ENCODE peak calls at places on chromosomes 5 and 9, in seven cellular contexts. H, G, P, V, E, X and R are unnamed samples.

GRCh38 chr5:126912607-126913006 is 117.8 kb downstream of the MARCHF3 start:
- DNase-seq in H (peak), G (no peak), P (no peak), V (peak), E (no peak), X (no peak), R (no peak)

GRCh38 chr9:70020217-70020616 is 23.4 kb upstream of the MAMDC2 start:
- DNase-seq in H (no peak), G (no peak), P (no peak), V (no peak), E (no peak), X (no peak), R (no peak)

GRCh38 chr9:86977205-86977835 is 30.0 kb upstream of the GAS1 start:
- DNase-seq in H (no peak), G (no peak), P (no peak), V (peak), E (no peak), X (no peak), R (no peak)

GRCh38 chr5:178381921-178382688 is 149.5 kb upstream of the PHYKPL start:
- DNase-seq in H (no peak), G (no peak), P (no peak), V (no peak), E (no peak), X (no peak), R (no peak)

GRCh38 chr5:137141779-137142178 is 357.3 kb downstream of the SPOCK1 start:
- DNase-seq in H (no peak), G (no peak), P (no peak), V (peak), E (no peak), X (no peak), R (no peak)

GRCh38 chr5:94499806-94500205 is 118.6 kb downstream of the KIAA0825 start:
- DNase-seq in H (no peak), G (no peak), P (no peak), V (no peak), E (no peak), X (no peak), R (no peak)

GRCh38 chr5:93532370-93532769 is 48.6 kb downstream of the NR2F1-AS1 start:
- DNase-seq in H (peak), G (peak), P (no peak), V (peak), E (peak), X (peak), R (no peak)

GRCh38 chr9:101307524-101308213 is 77.1 kb downstream of the BAAT start:
- DNase-seq in H (no peak), G (no peak), P (no peak), V (no peak), E (no peak), X (no peak), R (no peak)

GRCh38 chr9:130088056-130088455 is 34.4 kb downstream of the GPR107 start:
- DNase-seq in H (no peak), G (no peak), P (no peak), V (no peak), E (no peak), X (no peak), R (no peak)

GRCh38 chr5:122252319-122252718 is 59.7 kb upstream of the SNCAIP start:
- DNase-seq in H (no peak), G (peak), P (no peak), V (no peak), E (no peak), X (no peak), R (no peak)

GRCh38 chr5:140631831-140632365 is 1.1 kb downstream of the CD14 start:
- DNase-seq in H (no peak), G (peak), P (peak), V (no peak), E (no peak), X (no peak), R (no peak)

GRCh38 chr9:132773093-132773492 is 102.8 kb downstream of the GTF3C4 start:
- DNase-seq in H (no peak), G (no peak), P (no peak), V (no peak), E (no peak), X (no peak), R (peak)

GRCh38 chr5:8840237-8840636 is 705.6 kb downstream of the SEMA5A start:
- DNase-seq in H (no peak), G (no peak), P (no peak), V (no peak), E (no peak), X (no peak), R (no peak)

GRCh38 chr9:31776471-31776870 is 608.0 kb upstream of the ACO1 start:
- DNase-seq in H (peak), G (no peak), P (no peak), V (peak), E (peak), X (no peak), R (no peak)

GRCh38 chr5:145965804-145966203 is 29.4 kb downstream of the SH3RF2 start:
- DNase-seq in H (no peak), G (no peak), P (no peak), V (no peak), E (no peak), X (no peak), R (no peak)

DNA sequence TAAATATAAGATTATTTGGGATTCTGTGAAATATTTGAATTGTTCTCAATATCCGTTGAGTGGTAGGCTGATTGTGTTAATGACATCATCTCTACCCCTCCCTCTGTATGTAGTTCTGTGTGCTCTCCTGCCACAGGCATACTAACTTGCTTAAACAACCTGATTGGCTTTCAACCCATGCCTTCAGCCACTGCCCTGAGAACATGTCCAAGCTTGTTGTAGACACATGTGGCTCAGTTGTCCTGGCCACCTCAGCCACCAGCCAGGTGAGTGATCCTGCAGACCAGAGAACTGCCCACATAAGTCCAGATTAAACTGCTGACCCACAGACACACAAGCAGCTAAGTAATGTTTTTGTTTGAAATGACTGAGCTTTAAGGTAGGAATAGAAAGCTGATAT is 31.1 kb downstream of the ANKS6 start:
- DNase-seq in H (no peak), G (no peak), P (no peak), V (peak), E (no peak), X (no peak), R (no peak)
- TF ChIP-seq CTCF in H (no peak), G (no peak), P (no peak), V (no peak), E (no peak), X (no peak), R (no peak)

DNA sequence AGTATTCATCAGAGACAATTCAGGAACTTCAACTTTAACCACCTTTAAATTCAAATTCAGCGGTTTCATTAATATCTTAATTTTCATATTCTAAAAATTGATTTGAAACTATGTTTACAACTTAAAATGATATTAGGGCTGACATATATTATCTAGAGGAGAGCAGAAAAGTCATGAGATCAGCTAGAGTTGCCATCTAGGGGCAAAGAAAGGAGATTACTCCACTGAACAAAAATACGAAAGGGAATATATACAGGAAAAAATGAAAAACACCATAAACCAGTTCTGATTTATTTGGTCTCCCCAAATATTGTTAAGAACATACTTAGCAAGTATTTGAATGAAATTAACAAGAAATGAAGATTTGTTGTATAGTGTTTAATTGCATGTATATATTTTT is 946.3 kb downstream of the DTWD2 start:
- DNase-seq in H (no peak), G (no peak), P (no peak), V (peak), E (no peak), X (no peak), R (no peak)
- TF ChIP-seq CTCF in H (no peak), G (no peak), P (no peak), V (peak), E (no peak), X (no peak), R (no peak)

GRCh38 chr9:14349141-14349817 is 35.3 kb upstream of the NFIB start:
- DNase-seq in H (peak), G (no peak), P (no peak), V (peak), E (no peak), X (no peak), R (no peak)

GRCh38 chr9:14349818-14350333 is 35.9 kb upstream of the NFIB start:
- DNase-seq in H (peak), G (no peak), P (no peak), V (no peak), E (no peak), X (no peak), R (no peak)

GRCh38 chr9:14352549-14352948 is 38.6 kb upstream of the NFIB start:
- DNase-seq in H (no peak), G (no peak), P (no peak), V (no peak), E (no peak), X (no peak), R (no peak)

GRCh38 chr9:14350766-14351165 is 36.8 kb upstream of the NFIB start:
- DNase-seq in H (no peak), G (no peak), P (no peak), V (no peak), E (no peak), X (no peak), R (no peak)

DNA sequence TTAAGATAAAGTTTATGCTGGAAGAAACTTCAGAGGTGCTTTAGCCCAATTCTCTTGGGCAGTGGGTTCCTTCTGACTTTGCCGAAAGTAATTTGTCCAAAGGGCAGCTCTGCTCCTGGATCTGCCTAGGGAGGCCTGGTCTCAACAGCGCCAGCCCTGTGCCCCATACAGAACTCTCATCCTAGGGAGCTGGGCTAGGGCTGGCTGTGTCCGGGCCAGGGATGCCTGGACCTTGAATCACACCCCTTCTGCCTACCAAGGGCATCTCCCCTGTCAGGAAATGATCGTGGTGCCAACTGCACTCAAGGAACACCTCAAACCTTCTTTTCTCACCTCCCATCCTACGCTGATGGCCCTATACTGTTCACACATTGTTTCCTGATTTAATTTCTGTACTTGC is 37.3 kb upstream of the NFIB start:
- DNase-seq in H (no peak), G (no peak), P (no peak), V (no peak), E (no peak), X (peak), R (no peak)
- TF ChIP-seq CTCF in H (no peak), G (no peak), P (no peak), V (no peak), E (no peak), X (no peak), R (no peak)

GRCh38 chr5:181212934-181213333 is 7.9 kb upstream of the TRIM7 start:
- DNase-seq in H (no peak), G (no peak), P (no peak), V (no peak), E (no peak), X (no peak), R (no peak)

GRCh38 chr5:181207214-181207959 is 2.4 kb upstream of the TRIM7 start:
- DNase-seq in H (peak), G (peak), P (peak), V (peak), E (peak), X (peak), R (no peak)

GRCh38 chr5:181207960-181208253 is 2.9 kb upstream of the TRIM7 start:
- DNase-seq in H (no peak), G (no peak), P (no peak), V (no peak), E (no peak), X (no peak), R (no peak)

GRCh38 chr5:181212080-181212479 is 7.1 kb upstream of the TRIM7 start:
- DNase-seq in H (no peak), G (no peak), P (no peak), V (no peak), E (no peak), X (no peak), R (no peak)

DNA sequence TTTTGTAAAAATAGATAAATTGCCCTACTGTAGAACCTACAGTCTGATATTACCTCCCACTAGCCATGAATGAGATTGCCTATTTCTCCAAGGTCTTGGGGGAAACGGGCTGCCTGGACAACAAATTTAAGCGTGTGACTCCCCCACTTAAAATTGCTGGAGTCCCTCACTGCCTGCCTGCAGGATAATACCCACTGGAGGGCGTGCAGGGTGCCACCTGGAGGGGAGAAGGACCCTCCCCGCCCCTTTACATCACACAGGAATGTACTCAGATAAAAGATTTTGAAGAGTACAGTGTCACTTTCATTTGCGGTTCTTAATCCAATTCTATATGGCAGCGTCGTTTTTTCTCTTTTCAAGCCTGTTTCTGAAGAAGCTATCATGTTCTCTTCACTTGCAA is 6.2 kb upstream of the TRIM7 start:
- DNase-seq in H (no peak), G (no peak), P (no peak), V (no peak), E (no peak), X (no peak), R (no peak)
- TF ChIP-seq CTCF in H (no peak), G (no peak), P (no peak), V (no peak), E (no peak), X (no peak), R (no peak)

GRCh38 chr5:32465076-32465475 is 20.5 kb upstream of the ZFR start:
- DNase-seq in H (no peak), G (no peak), P (no peak), V (no peak), E (no peak), X (no peak), R (no peak)
- TF ChIP-seq CTCF in H (no peak), G (no peak), P (no peak), V (no peak), E (no peak), X (no peak), R (no peak)

GRCh38 chr5:14011089-14012004 is 66.9 kb upstream of the DNAH5 start:
- DNase-seq in H (peak), G (peak), P (peak), V (peak), E (peak), X (peak), R (peak)
- TF ChIP-seq CTCF in H (no peak), G (no peak), P (no peak), V (no peak), E (no peak), X (peak), R (no peak)

DNA sequence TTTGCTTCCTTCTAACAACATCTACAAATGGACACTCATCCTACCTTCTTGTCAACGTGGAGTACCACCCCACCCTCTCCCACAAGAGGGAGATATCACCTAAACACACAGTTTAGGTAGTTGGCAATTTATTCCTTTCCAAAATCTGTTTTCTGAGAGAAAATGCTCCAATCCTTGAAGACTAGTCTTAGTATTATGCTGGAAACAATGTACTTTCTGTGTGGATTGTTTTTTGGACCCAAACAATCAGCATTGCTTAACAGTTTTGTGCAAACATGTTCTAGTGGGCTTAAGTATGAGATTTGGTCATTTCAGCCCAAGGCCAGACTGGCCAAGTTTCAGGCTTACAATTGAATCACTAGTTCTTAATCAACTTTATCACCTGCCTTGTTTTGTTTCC is 359.1 kb downstream of the ARHGEF28 start:
- DNase-seq in H (peak), G (no peak), P (peak), V (peak), E (no peak), X (no peak), R (no peak)
- TF ChIP-seq CTCF in H (peak), G (no peak), P (peak), V (peak), E (no peak), X (no peak), R (peak)

GRCh38 chr9:122126340-122127333 is 32.9 kb downstream of the NDUFA8 start:
- DNase-seq in H (peak), G (no peak), P (no peak), V (peak), E (no peak), X (no peak), R (no peak)
- TF ChIP-seq CTCF in H (no peak), G (no peak), P (no peak), V (no peak), E (no peak), X (no peak), R (no peak)

GRCh38 chr5:171945476-171945875 is 61.0 kb downstream of the FBXW11 start:
- DNase-seq in H (no peak), G (no peak), P (no peak), V (no peak), E (no peak), X (no peak), R (no peak)

GRCh38 chr5:171945066-171945465 is 61.4 kb downstream of the FBXW11 start:
- DNase-seq in H (no peak), G (no peak), P (no peak), V (peak), E (no peak), X (no peak), R (no peak)

GRCh38 chr5:171951218-171951617 is 55.2 kb downstream of the FBXW11 start:
- DNase-seq in H (no peak), G (no peak), P (no peak), V (no peak), E (no peak), X (no peak), R (no peak)

DNA sequence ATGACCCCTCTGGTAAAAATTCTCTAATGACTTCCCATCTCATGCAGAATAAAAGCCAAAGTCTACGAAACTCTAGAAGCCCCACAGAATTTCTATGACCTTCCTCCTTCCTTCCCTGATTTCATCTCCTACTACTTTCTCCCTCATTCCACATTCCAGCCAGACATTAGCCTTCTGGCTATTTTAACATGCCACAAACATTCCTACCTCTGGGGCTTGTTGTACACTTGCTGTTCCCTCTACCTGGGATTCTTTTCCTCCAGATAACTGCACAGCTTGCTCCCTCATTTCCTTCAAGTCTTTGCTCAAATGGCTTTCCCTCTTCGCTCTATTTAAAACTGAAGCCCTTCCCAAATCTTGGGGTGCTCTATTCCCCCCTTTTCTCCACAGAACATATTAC is 60.1 kb downstream of the FBXW11 start:
- DNase-seq in H (no peak), G (no peak), P (no peak), V (no peak), E (no peak), X (no peak), R (no peak)
- TF ChIP-seq CTCF in H (no peak), G (no peak), P (no peak), V (no peak), E (no peak), X (no peak), R (no peak)

GRCh38 chr5:98111686-98112085 is 661.8 kb upstream of the RGMB start:
- DNase-seq in H (no peak), G (no peak), P (no peak), V (no peak), E (no peak), X (no peak), R (no peak)
- TF ChIP-seq CTCF in H (peak), G (no peak), P (no peak), V (peak), E (no peak), X (no peak), R (no peak)